ENCODE peak calls at places on chromosomes 7 and 10, in eight cellular contexts. F is memory B cell; R is fibroblast of mammary gland; L is activated CD4-positive, alpha-beta T cell treated with anti-CD3 and anti-CD28 coated beads for 4 hours; V is NCI-H1092; P is HTR-8/SVneo; Q is T follicular helper cell; O is HuH-7.5. C is an unnamed sample.

GRCh38 chr7:155122831-155123230 is 52.7 kb downstream of the HTR5A start:
- DNase-seq in Q (no peak), V (no peak), L (no peak), P (no peak), O (no peak), F (no peak), R (no peak), C (no peak)

GRCh38 chr7:84042110-84042539 is 152.5 kb downstream of the SEMA3A start:
- DNase-seq in L (no peak), F (no peak), O (no peak), Q (no peak), V (no peak), P (no peak), R (peak; percentile 89), C (no peak)

GRCh38 chr10:74306227-74306982 is 155.4 kb downstream of the ADK start:
- DNase-seq in O (no peak), F (no peak), L (no peak), R (no peak), V (no peak), Q (no peak), P (no peak), C (no peak)

GRCh38 chr7:34104120-34104519 is 198.8 kb downstream of the BMPER start:
- DNase-seq in Q (no peak), F (no peak), P (no peak), R (no peak), O (no peak), L (no peak), V (no peak), C (no peak)

GRCh38 chr7:101410743-101411476 is 48.2 kb downstream of the COL26A1 start:
- DNase-seq in O (peak; percentile 75), Q (peak; percentile 3), V (no peak), R (peak; percentile 15), P (peak; percentile 59), L (peak; percentile 15), F (peak; percentile 34), C (peak; percentile 36)

GRCh38 chr7:149210551-149210950 is 15.2 kb downstream of the ZNF282 start:
- DNase-seq in Q (no peak), L (no peak), F (no peak), P (no peak), R (no peak), V (no peak), O (no peak), C (no peak)

GRCh38 chr7:80593869-80594587 is 44.4 kb upstream of the CD36 start:
- DNase-seq in P (no peak), F (no peak), Q (no peak), R (no peak), O (no peak), L (no peak), V (no peak), C (no peak)

GRCh38 chr10:86325158-86325557 is 41.4 kb downstream of the GRID1 start:
- DNase-seq in Q (no peak), F (no peak), L (no peak), R (no peak), V (no peak), O (no peak), P (no peak), C (no peak)

GRCh38 chr10:125127986-125128385 is 32.4 kb downstream of the CTBP2 start:
- DNase-seq in R (no peak), V (no peak), L (no peak), P (no peak), Q (no peak), O (no peak), F (no peak), C (no peak)

GRCh38 chr10:119786117-119786769 is 60.4 kb downstream of the INPP5F start:
- DNase-seq in R (no peak), O (peak; percentile 15), F (no peak), V (no peak), L (no peak), Q (no peak), P (peak; percentile 35), C (no peak)

GRCh38 chr7:111068618-111069017 is 22.3 kb upstream of the LRRN3 start:
- DNase-seq in F (no peak), R (no peak), V (no peak), Q (no peak), O (no peak), L (no peak), P (no peak), C (no peak)

GRCh38 chr7:22726849-22727792 is at the start of gene IL6:
- DNase-seq in F (peak; percentile 46), P (peak; percentile 61), Q (no peak), R (peak; percentile 98), L (no peak), O (no peak), V (peak; percentile 75), C (peak; percentile 67)

GRCh38 chr7:1706721-1707613 is 36.9 kb downstream of the ELFN1 start:
- DNase-seq in F (no peak), Q (no peak), R (no peak), O (no peak), V (no peak), L (no peak), P (no peak), C (no peak)

GRCh38 chr7:159193543-159193942 is 48.9 kb upstream of the VIPR2 start:
- DNase-seq in O (no peak), Q (no peak), L (no peak), P (no peak), R (no peak), F (no peak), V (no peak), C (no peak)

GRCh38 chr7:118311121-118311803 is 86.8 kb downstream of the ANKRD7 start:
- DNase-seq in L (no peak), P (no peak), V (no peak), Q (no peak), F (no peak), R (peak; percentile 62), O (no peak), C (no peak)

GRCh38 chr7:43869898-43870240 is 552 bp upstream of the MRPS24 start:
- DNase-seq in V (no peak), O (peak; percentile 44), L (no peak), Q (no peak), F (no peak), R (peak; percentile 92), P (peak; percentile 81), C (no peak)

GRCh38 chr7:143401265-143401664 is 7.4 kb downstream of the EPHA1 start:
- DNase-seq in O (no peak), L (no peak), P (no peak), V (no peak), R (no peak), Q (no peak), F (no peak), C (no peak)

GRCh38 chr7:17741426-17741825 is 198.9 kb downstream of the SNX13 start:
- DNase-seq in O (no peak), P (no peak), V (no peak), L (no peak), Q (no peak), R (no peak), F (no peak), C (no peak)

GRCh38 chr7:123674399-123675091 is 18.9 kb downstream of the LMOD2 start:
- DNase-seq in O (no peak), P (peak; percentile 3), L (no peak), V (no peak), F (no peak), R (peak; percentile 30), Q (no peak), C (no peak)

GRCh38 chr7:142436601-142437000 is 178.7 kb upstream of the PRSS58 start:
- DNase-seq in P (no peak), R (peak; percentile 35), O (no peak), V (no peak), F (no peak), Q (no peak), L (no peak), C (no peak)

GRCh38 chr10:104641150-104642000 is at the start of gene SORCS3:
- DNase-seq in P (no peak), L (no peak), V (no peak), O (no peak), R (no peak), Q (no peak), F (no peak), C (no peak)

GRCh38 chr7:128404143-128404681 is 5.6 kb downstream of the IMPDH1 start:
- DNase-seq in Q (no peak), F (no peak), O (no peak), R (no peak), P (no peak), L (no peak), V (no peak), C (no peak)

GRCh38 chr7:106778656-106779250 is 86.3 kb upstream of the PIK3CG start:
- DNase-seq in V (no peak), R (no peak), L (no peak), F (no peak), O (no peak), Q (no peak), P (no peak), C (no peak)

GRCh38 chr7:142867398-142868187 is 12.7 kb downstream of the EPHB6 start:
- DNase-seq in V (no peak), P (no peak), F (no peak), R (no peak), L (no peak), O (no peak), Q (no peak), C (no peak)

GRCh38 chr7:79137942-79138341 is 315.5 kb downstream of the MAGI2 start:
- DNase-seq in R (peak; percentile 72), P (peak; percentile 34), V (no peak), F (no peak), Q (no peak), O (no peak), L (no peak), C (no peak)

GRCh38 chr10:82867056-82867455 is 992.1 kb downstream of the NRG3 start:
- DNase-seq in L (no peak), O (no peak), P (no peak), F (no peak), R (no peak), V (no peak), Q (no peak), C (no peak)

C was measured in naive B cell.